ENCODE peak calls at places on chromosomes 13 and 19, in six cellular contexts. H, G, V, N, X and Q are unnamed samples.
A peak's percentile ranks its signal among the peaks of the same experiment; 100 is the strongest.

GRCh38 chr13:34025746-34026145 is 207.8 kb downstream of the RFC3 start:
- DNase-seq in H (no peak), G (no peak), V (no peak), N (no peak), X (no peak), Q (no peak)

GRCh38 chr19:33214621-33215020 is 11.0 kb downstream of the SLC7A10 start:
- DNase-seq in H (peak; percentile 55), G (no peak), V (no peak), N (peak; percentile 72), X (no peak), Q (no peak)

GRCh38 chr13:59493436-59493965 is 670.2 kb downstream of the DIAPH3 start:
- DNase-seq in H (no peak), G (no peak), V (no peak), N (no peak), X (no peak), Q (no peak)

GRCh38 chr19:19033176-19033425 is 216 bp downstream of the SUGP2 start:
- DNase-seq in H (no peak), G (no peak), V (no peak), N (no peak), X (no peak), Q (no peak)

GRCh38 chr13:27125357-27126282 is 46.0 kb downstream of the USP12 start:
- DNase-seq in H (no peak), G (no peak), V (no peak), N (no peak), X (no peak), Q (no peak)

GRCh38 chr19:43310221-43310620 is 40.9 kb upstream of the PSG9 start:
- DNase-seq in H (no peak), G (no peak), V (no peak), N (no peak), X (no peak), Q (no peak)

GRCh38 chr19:3467437-3468198 is 12.7 kb downstream of the SMIM24 start:
- DNase-seq in H (no peak), G (no peak), V (no peak), N (no peak), X (no peak), Q (no peak)

GRCh38 chr19:3285647-3286176 is 61.3 kb downstream of the CELF5 start:
- DNase-seq in H (no peak), G (no peak), V (no peak), N (no peak), X (peak; percentile 53), Q (peak; percentile 40)

GRCh38 chr13:100382787-100383186 is 205.8 kb downstream of the GGACT start:
- DNase-seq in H (no peak), G (no peak), V (no peak), N (no peak), X (no peak), Q (no peak)

GRCh38 chr19:4134351-4134750 is 10.4 kb upstream of the MAP2K2 start:
- DNase-seq in H (no peak), G (no peak), V (no peak), N (no peak), X (no peak), Q (no peak)

GRCh38 chr13:72253754-72254153 is 386.8 kb upstream of the DACH1 start:
- DNase-seq in H (no peak), G (no peak), V (no peak), N (no peak), X (no peak), Q (no peak)

GRCh38 chr19:24033962-24034342 is 53.0 kb upstream of the ZNF254 start:
- DNase-seq in H (peak; percentile 73), G (peak; percentile 11), V (no peak), N (peak; percentile 56), X (peak; percentile 70), Q (peak; percentile 11)

GRCh38 chr13:31629085-31629785 is 110.1 kb upstream of the RXFP2 start:
- DNase-seq in H (no peak), G (no peak), V (no peak), N (no peak), X (no peak), Q (no peak)

GRCh38 chr19:3458229-3458555 is 22.1 kb downstream of the SMIM24 start:
- DNase-seq in H (peak; percentile 48), G (no peak), V (no peak), N (peak; percentile 86), X (no peak), Q (no peak)

GRCh38 chr13:49502954-49503353 is 7.2 kb downstream of the PHF11 start:
- DNase-seq in H (no peak), G (peak; percentile 40), V (no peak), N (no peak), X (no peak), Q (no peak)

GRCh38 chr19:4389064-4389375 is 11.3 kb downstream of the SH3GL1 start:
- DNase-seq in H (no peak), G (no peak), V (no peak), N (no peak), X (no peak), Q (no peak)

GRCh38 chr13:42027286-42027685 is 21.2 kb upstream of the DGKH start:
- DNase-seq in H (no peak), G (no peak), V (no peak), N (no peak), X (no peak), Q (no peak)

GRCh38 chr13:26423634-26424033 is 133.8 kb upstream of the WASF3 start:
- DNase-seq in H (peak; percentile 67), G (no peak), V (no peak), N (no peak), X (no peak), Q (no peak)

GRCh38 chr13:46554971-46555370 is 2.0 kb downstream of the LRCH1 start:
- DNase-seq in H (no peak), G (no peak), V (no peak), N (no peak), X (no peak), Q (no peak)

GRCh38 chr13:112451512-112452379 is 75.6 kb downstream of the SPACA7 start:
- DNase-seq in H (no peak), G (no peak), V (peak; percentile 67), N (no peak), X (no peak), Q (no peak)

GRCh38 chr19:28615546-28615916 is 597.4 kb downstream of the UQCRFS1 start:
- DNase-seq in H (no peak), G (no peak), V (no peak), N (no peak), X (no peak), Q (no peak)

GRCh38 chr19:13005861-13006370 is 10.6 kb downstream of the NFIX start:
- DNase-seq in H (no peak), G (no peak), V (no peak), N (no peak), X (no peak), Q (no peak)

GRCh38 chr13:30572859-30573275 is 44.9 kb upstream of the USPL1 start:
- DNase-seq in H (peak; percentile 34), G (no peak), V (no peak), N (peak; percentile 45), X (no peak), Q (no peak)

GRCh38 chr13:113291997-113292862 is 4.8 kb upstream of the LAMP1 start:
- DNase-seq in H (peak; percentile 34), G (no peak), V (no peak), N (no peak), X (no peak), Q (no peak)

GRCh38 chr19:1474011-1474764 is 4.8 kb downstream of the C19orf25 start:
- DNase-seq in H (no peak), G (no peak), V (no peak), N (no peak), X (no peak), Q (no peak)

GRCh38 chr13:97306646-97307045 is 84.5 kb downstream of the MBNL2 start:
- DNase-seq in H (peak; percentile 31), G (no peak), V (no peak), N (peak; percentile 27), X (no peak), Q (no peak)

GRCh38 chr13:19181621-19182485 is at the start of gene TUBA3C:
- DNase-seq in H (no peak), G (no peak), V (no peak), N (no peak), X (peak; percentile 33), Q (no peak)

GRCh38 chr13:22062478-22063205 is 391.8 kb downstream of the FGF9 start:
- DNase-seq in H (no peak), G (no peak), V (no peak), N (no peak), X (no peak), Q (no peak)

GRCh38 chr19:19207637-19208582 is 3.8 kb upstream of the NCAN start:
- DNase-seq in H (no peak), G (no peak), V (no peak), N (no peak), X (no peak), Q (no peak)

GRCh38 chr13:97308735-97309429 is 86.7 kb downstream of the MBNL2 start:
- DNase-seq in H (no peak), G (no peak), V (no peak), N (peak; percentile 30), X (no peak), Q (no peak)

GRCh38 chr19:1045247-1045603 is 5.3 kb downstream of the ABCA7 start:
- DNase-seq in H (no peak), G (no peak), V (no peak), N (peak; percentile 91), X (peak; percentile 77), Q (no peak)

GRCh38 chr19:42023943-42024260 is 29.9 kb upstream of the ATP1A3 start:
- DNase-seq in H (no peak), G (no peak), V (no peak), N (no peak), X (no peak), Q (no peak)
- TF ChIP-seq CTCF in H (no peak), G (no peak), V (no peak), N (no peak), X (no peak), Q (no peak)

GRCh38 chr13:75366380-75367280 is 115.3 kb downstream of the TBC1D4 start:
- DNase-seq in H (no peak), G (no peak), V (no peak), N (no peak), X (no peak), Q (no peak)
- H3K4me3 ChIP-seq in H (no peak overlapping the region), G (no peak overlapping the region), V (no peak overlapping the region), N (no peak overlapping the region), X (no peak overlapping the region), Q (no peak overlapping the region)

DNA sequence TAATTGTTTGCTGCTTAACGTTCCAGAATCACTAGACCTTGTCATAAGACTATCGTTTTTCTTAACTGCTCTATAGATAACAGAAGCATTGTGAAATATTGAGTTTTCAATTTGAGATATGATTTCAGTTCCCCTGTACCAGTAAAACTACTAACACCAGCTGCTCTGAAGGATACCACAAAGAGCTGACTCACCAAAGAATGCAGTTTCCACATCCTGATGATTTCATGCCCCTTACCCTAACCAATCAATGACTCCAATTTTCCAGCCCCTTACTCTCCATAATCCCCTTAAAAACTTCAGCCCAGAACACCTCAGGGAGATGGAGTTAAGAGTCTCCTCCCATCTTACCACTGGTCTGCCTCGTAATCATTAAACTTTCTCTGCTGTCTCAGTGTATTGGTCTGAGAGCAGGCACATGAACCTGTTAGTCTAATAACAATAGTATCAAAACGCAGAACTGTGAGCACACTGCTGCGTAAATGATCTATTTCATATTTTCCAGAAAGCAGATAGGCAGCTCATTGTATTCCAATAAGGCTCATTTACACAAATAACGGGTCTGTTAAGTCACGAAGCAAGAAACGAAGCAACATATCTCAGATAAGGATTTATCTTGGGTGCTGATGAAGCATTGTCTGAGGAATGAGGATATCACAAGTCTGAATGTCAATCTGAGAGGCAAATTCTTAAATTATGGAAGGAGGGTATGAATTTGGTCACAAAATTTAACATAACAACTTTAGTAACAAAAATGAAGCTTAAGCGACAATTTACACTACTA is 14.1 kb upstream of the CCNA1 start:
- DNase-seq in H (no peak), G (no peak), V (no peak), N (no peak), X (no peak), Q (no peak)
- H3K27ac ChIP-seq in H (no peak overlapping the region), G (no peak overlapping the region), V (peak overlapping the region; percentile 15), N (no peak overlapping the region), X (no peak overlapping the region), Q (no peak overlapping the region)

GRCh38 chr13:83577183-83577582 is 305.1 kb downstream of the SLITRK1 start:
- DNase-seq in H (no peak), G (no peak), V (no peak), N (no peak), X (no peak), Q (no peak)
- TF ChIP-seq CTCF in H (no peak), G (no peak), V (no peak), N (no peak), X (no peak), Q (no peak)